ENCODE peak calls at places on chromosomes 5 and 9, in seven cellular contexts. G is fibroblast of lung, P is GM12878, E is GM23248, H is PC-3, F is IMR-90, O is HCT116. T is an unnamed sample.

GRCh38 chr5:139817362-139817761 is 21.8 kb downstream of the PSD2 start:
- DNase-seq in G (no peak), P (no peak), E (no peak), H (no peak), F (no peak), O (no peak), T (no peak)

GRCh38 chr9:112168197-112168596 is 6.9 kb downstream of the SUSD1 start:
- DNase-seq in G (no peak), P (no peak), E (no peak), H (peak), F (no peak), O (no peak), T (peak)

GRCh38 chr5:33789558-33789957 is 102.2 kb downstream of the ADAMTS12 start:
- DNase-seq in G (no peak), P (no peak), E (no peak), H (no peak), F (no peak), O (no peak), T (no peak)

GRCh38 chr5:168479166-168479565 is 7.1 kb upstream of the RARS1 start:
- DNase-seq in G (no peak), P (no peak), E (no peak), H (peak), F (peak), O (no peak), T (no peak)

GRCh38 chr5:147743686-147744332 is 38.7 kb downstream of the JAKMIP2 start:
- DNase-seq in G (peak), P (no peak), E (no peak), H (no peak), F (no peak), O (no peak), T (no peak)

GRCh38 chr9:83962165-83962564 is 17.9 kb downstream of the HNRNPK start:
- DNase-seq in G (no peak), P (no peak), E (peak), H (peak), F (peak), O (no peak), T (no peak)

GRCh38 chr9:1429328-1429727 is 379.2 kb downstream of the DMRT2 start:
- DNase-seq in G (no peak), P (no peak), E (peak), H (peak), F (no peak), O (no peak), T (no peak)

GRCh38 chr9:36787709-36788108 is 215.0 kb downstream of the MELK start:
- DNase-seq in G (no peak), P (no peak), E (no peak), H (no peak), F (no peak), O (no peak), T (no peak)

GRCh38 chr5:181189363-181189961 is 15.5 kb downstream of the TRIM7 start:
- DNase-seq in G (peak), P (no peak), E (peak), H (peak), F (peak), O (no peak), T (peak)

GRCh38 chr5:83469075-83469474 is 2.5 kb upstream of the VCAN start:
- DNase-seq in G (no peak), P (no peak), E (no peak), H (no peak), F (no peak), O (no peak), T (no peak)

GRCh38 chr5:62555930-62556329 is 22.7 kb upstream of the LRRC70 start:
- DNase-seq in G (no peak), P (no peak), E (no peak), H (no peak), F (no peak), O (no peak), T (no peak)

GRCh38 chr9:112072721-112073553 is 102.2 kb downstream of the SUSD1 start:
- DNase-seq in G (peak), P (no peak), E (peak), H (peak), F (peak), O (no peak), T (peak)

GRCh38 chr5:71528206-71528605 is 58.9 kb upstream of the MCCC2 start:
- DNase-seq in G (peak), P (no peak), E (peak), H (peak), F (peak), O (no peak), T (no peak)

GRCh38 chr5:172456076-172456800 is 1.9 kb upstream of the SH3PXD2B start:
- DNase-seq in G (no peak), P (no peak), E (no peak), H (no peak), F (no peak), O (no peak), T (no peak)

GRCh38 chr9:38022995-38023394 is 46.0 kb downstream of the SHB start:
- DNase-seq in G (no peak), P (no peak), E (no peak), H (peak), F (no peak), O (no peak), T (no peak)

GRCh38 chr9:13500034-13500433 is 220.5 kb upstream of the MPDZ start:
- DNase-seq in G (no peak), P (no peak), E (no peak), H (no peak), F (no peak), O (no peak), T (no peak)

GRCh38 chr9:88052446-88052845 is 78.1 kb upstream of the CDK20 start:
- DNase-seq in G (no peak), P (no peak), E (no peak), H (no peak), F (no peak), O (no peak), T (no peak)

GRCh38 chr5:121737120-121737519 is 114.6 kb upstream of the FTMT start:
- DNase-seq in G (peak), P (no peak), E (no peak), H (no peak), F (no peak), O (no peak), T (no peak)

GRCh38 chr9:79061766-79062165 is 510.0 kb upstream of the TLE4 start:
- DNase-seq in G (no peak), P (no peak), E (no peak), H (no peak), F (no peak), O (no peak), T (no peak)

GRCh38 chr5:89994266-89994665 is 415.3 kb downstream of the CETN3 start:
- DNase-seq in G (no peak), P (no peak), E (peak), H (no peak), F (no peak), O (no peak), T (no peak)

GRCh38 chr5:42640835-42641234 is 115.8 kb upstream of the CCDC152 start:
- DNase-seq in G (no peak), P (no peak), E (no peak), H (peak), F (no peak), O (no peak), T (no peak)

GRCh38 chr5:45694255-45694834 is 1.8 kb downstream of the HCN1 start:
- DNase-seq in G (peak), P (no peak), E (peak), H (peak), F (no peak), O (no peak), T (no peak)

GRCh38 chr9:91361294-91362201 is at the start of gene AUH:
- DNase-seq in G (peak), P (peak), E (peak), H (peak), F (peak), O (peak), T (peak)

GRCh38 chr5:173454381-173454763 is 126.2 kb upstream of the STC2 start:
- DNase-seq in G (peak), P (no peak), E (peak), H (peak), F (peak), O (no peak), T (no peak)

GRCh38 chr5:43020294-43020711 is 19.8 kb downstream of the ANXA2R start:
- DNase-seq in G (no peak), P (no peak), E (no peak), H (no peak), F (peak), O (no peak), T (peak)

GRCh38 chr5:1039706-1040260 is 31.2 kb downstream of the NKD2 start:
- DNase-seq in G (no peak), P (no peak), E (no peak), H (no peak), F (no peak), O (no peak), T (no peak)

GRCh38 chr9:97873877-97874276 is 20.9 kb downstream of the FOXE1 start:
- DNase-seq in G (no peak), P (no peak), E (peak), H (peak), F (peak), O (no peak), T (no peak)

GRCh38 chr9:89471390-89471789 is 26.5 kb downstream of the SEMA4D start:
- DNase-seq in G (no peak), P (no peak), E (no peak), H (no peak), F (no peak), O (no peak), T (no peak)

GRCh38 chr9:86594724-86595123 is 240.5 kb upstream of the TUT7 start:
- DNase-seq in G (no peak), P (no peak), E (no peak), H (no peak), F (no peak), O (no peak), T (no peak)

GRCh38 chr9:124214596-124215550 is 42.9 kb upstream of the NEK6 start:
- DNase-seq in G (no peak), P (no peak), E (no peak), H (no peak), F (no peak), O (no peak), T (no peak)

GRCh38 chr9:96150324-96151023 is 151.5 kb downstream of the HSD17B3 start:
- DNase-seq in G (no peak), P (peak), E (no peak), H (no peak), F (no peak), O (no peak), T (no peak)

GRCh38 chr9:73437758-73438157 is 286.1 kb downstream of the ANXA1 start:
- DNase-seq in G (no peak), P (no peak), E (peak), H (no peak), F (no peak), O (peak), T (no peak)

GRCh38 chr9:131276107-131276888 is at the start of gene FAM78A:
- DNase-seq in G (no peak), P (no peak), E (peak), H (no peak), F (no peak), O (no peak), T (no peak)

GRCh38 chr9:89815903-89816573 is 211.2 kb downstream of the GADD45G start:
- DNase-seq in G (no peak), P (peak), E (no peak), H (no peak), F (no peak), O (no peak), T (no peak)

GRCh38 chr9:130994546-130995398 is 14.2 kb upstream of the LAMC3 start:
- DNase-seq in G (no peak), P (no peak), E (peak), H (no peak), F (no peak), O (no peak), T (no peak)

GRCh38 chr5:3598236-3598635 is 2.6 kb downstream of the IRX1 start:
- DNase-seq in G (no peak), P (no peak), E (peak), H (no peak), F (no peak), O (no peak), T (no peak)

GRCh38 chr5:3598725-3599282 is 3.2 kb downstream of the IRX1 start:
- DNase-seq in G (no peak), P (no peak), E (peak), H (no peak), F (no peak), O (no peak), T (no peak)

GRCh38 chr5:3601060-3601710 is 5.6 kb downstream of the IRX1 start:
- DNase-seq in G (no peak), P (no peak), E (peak), H (no peak), F (no peak), O (no peak), T (no peak)

GRCh38 chr5:3600106-3600997 is 4.7 kb downstream of the IRX1 start:
- DNase-seq in G (no peak), P (no peak), E (peak), H (no peak), F (no peak), O (no peak), T (no peak)

DNA sequence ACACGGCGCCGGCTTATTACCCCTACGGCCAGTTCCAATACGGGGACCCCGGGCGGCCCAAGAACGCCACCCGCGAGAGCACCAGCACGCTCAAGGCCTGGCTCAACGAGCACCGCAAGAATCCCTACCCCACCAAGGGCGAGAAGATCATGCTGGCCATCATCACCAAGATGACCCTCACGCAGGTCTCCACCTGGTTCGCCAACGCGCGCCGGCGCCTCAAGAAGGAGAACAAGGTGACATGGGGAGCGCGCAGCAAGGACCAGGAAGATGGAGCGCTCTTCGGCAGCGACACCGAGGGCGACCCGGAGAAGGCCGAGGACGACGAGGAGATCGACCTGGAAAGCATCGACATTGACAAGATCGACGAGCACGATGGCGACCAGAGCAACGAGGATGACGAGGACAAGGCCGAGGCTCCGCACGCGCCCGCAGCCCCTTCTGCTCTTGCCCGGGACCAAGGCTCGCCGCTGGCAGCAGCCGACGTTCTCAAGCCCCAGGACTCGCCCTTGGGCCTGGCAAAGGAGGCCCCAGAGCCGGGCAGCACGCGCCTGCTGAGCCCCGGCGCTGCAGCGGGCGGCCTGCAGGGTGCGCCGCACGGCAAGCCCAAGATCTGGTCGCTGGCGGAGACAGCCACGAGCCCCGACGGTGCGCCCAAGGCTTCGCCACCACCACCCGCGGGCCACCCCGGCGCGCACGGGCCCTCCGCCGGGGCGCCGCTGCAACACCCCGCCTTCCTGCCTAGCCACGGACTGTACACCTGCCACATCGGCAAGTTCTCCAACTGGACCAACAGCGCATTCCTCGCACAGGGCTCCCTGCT is 3.9 kb downstream of the IRX1 start:
- DNase-seq in G (no peak), P (no peak), E (peak), H (no peak), F (no peak), O (no peak), T (no peak)
- H3K9ac ChIP-seq in G (no peak), P (no peak), E (peak), H (no peak), F (no peak), O (no peak), T (no peak)

GRCh38 chr9:34685591-34685990 is 5.5 kb downstream of the CCL19 start:
- DNase-seq in G (no peak), P (no peak), E (peak), H (no peak), F (no peak), O (no peak), T (no peak)

GRCh38 chr9:34687631-34688030 is 3.4 kb downstream of the CCL19 start:
- DNase-seq in G (no peak), P (no peak), E (no peak), H (no peak), F (no peak), O (no peak), T (no peak)

GRCh38 chr9:34686732-34687131 is 4.3 kb downstream of the CCL19 start:
- DNase-seq in G (no peak), P (no peak), E (peak), H (no peak), F (no peak), O (no peak), T (no peak)

GRCh38 chr9:34684816-34685215 is 6.3 kb downstream of the CCL19 start:
- DNase-seq in G (no peak), P (no peak), E (no peak), H (no peak), F (no peak), O (no peak), T (no peak)

DNA sequence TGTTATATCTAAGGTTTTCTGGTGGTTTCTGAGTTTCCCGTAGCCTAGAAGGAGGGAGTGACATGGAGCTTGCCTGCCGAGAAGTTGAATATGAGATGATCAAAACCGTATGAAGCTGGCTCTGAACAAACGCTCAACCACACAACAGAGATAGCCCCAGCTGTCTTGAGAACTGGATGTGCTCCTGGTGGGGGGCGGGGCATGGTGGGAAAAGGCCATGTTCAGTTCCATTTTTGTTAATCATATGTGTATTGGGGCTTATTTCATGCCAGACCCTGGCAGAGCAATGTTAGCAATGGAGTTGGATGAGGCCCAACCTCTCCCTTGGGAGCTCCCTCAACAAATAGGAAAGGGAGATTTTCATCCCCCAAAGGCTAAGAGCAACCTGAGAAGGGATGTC is 4.8 kb downstream of the CCL19 start:
- DNase-seq in G (no peak), P (no peak), E (peak), H (no peak), F (no peak), O (no peak), T (no peak)
- H3K27ac ChIP-seq in G (no peak), P (no peak), E (peak), H (no peak), F (no peak), O (no peak), T (no peak)

DNA sequence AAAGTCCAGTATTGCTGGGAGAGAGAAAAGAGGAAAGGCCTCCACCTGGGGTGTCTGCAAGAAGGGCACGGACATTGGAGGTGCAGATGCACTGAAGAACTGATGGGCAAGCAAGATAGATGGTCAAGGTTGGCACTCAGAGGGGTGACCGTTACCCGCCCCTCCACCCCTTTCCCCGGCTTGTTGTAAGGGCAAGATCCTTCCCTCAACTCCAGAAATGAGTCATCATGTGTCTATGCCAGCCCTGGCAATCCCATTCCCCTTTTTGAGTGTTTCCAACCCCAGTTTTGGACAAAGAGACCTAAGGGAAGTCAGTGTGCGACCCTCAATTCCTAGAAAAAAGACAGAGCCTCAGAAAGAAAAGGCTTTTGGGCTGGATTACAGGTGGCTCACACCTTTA is 34.9 kb upstream of the ATP6V1G1 start:
- DNase-seq in G (peak), P (no peak), E (peak), H (peak), F (peak), O (no peak), T (no peak)
- H3K9ac ChIP-seq in G (no peak), P (no peak), E (peak), H (peak), F (no peak), O (no peak), T (no peak)

GRCh38 chr5:36001032-36001431 is 9.8 kb upstream of the UGT3A1 start:
- DNase-seq in G (no peak), P (no peak), E (no peak), H (no peak), F (no peak), O (no peak), T (no peak)
- H3K27ac ChIP-seq in G (no peak), P (no peak), E (no peak), H (no peak), F (no peak), O (no peak), T (no peak)

T was measured in colonic mucosa.